ENCODE peak calls at places on chromosomes 7 and 10, in five cellular contexts. T is HCT116, H is H1, K is GM12878, S is K562. I is an unnamed sample.
A peak's percentile ranks its signal among the peaks of the same experiment; 100 is the strongest.

GRCh38 chr10:70296406-70296899 is 12.6 kb upstream of the NPFFR1 start:
- DNase-seq in S (peak; percentile 81), K (no peak), T (peak; percentile 44), H (no peak), I (no peak)

GRCh38 chr7:4006687-4007086 is 675.4 kb upstream of the FOXK1 start:
- DNase-seq in T (no peak), K (no peak), S (no peak), H (no peak), I (no peak)

GRCh38 chr7:149559711-149560110 is 62.1 kb upstream of the ZNF746 start:
- DNase-seq in K (no peak), T (no peak), H (no peak), S (no peak), I (no peak)

GRCh38 chr10:48800283-48800675 is 115.6 kb downstream of the WDFY4 start:
- DNase-seq in H (no peak), S (peak; percentile 16), K (peak; percentile 34), T (no peak), I (no peak)

GRCh38 chr10:110837418-110838120 is 34.2 kb upstream of the PDCD4 start:
- DNase-seq in T (no peak), K (no peak), S (no peak), H (no peak), I (no peak)

GRCh38 chr7:80640841-80641240 is 2.4 kb downstream of the CD36 start:
- DNase-seq in T (no peak), K (no peak), H (no peak), S (no peak), I (no peak)

GRCh38 chr7:98210513-98211220 is 572 bp upstream of the BHLHA15 start:
- DNase-seq in T (no peak), H (peak; percentile 79), S (no peak), K (no peak), I (no peak)

GRCh38 chr10:8055420-8056349 is 1.2 kb downstream of the GATA3 start:
- DNase-seq in S (no peak), K (no peak), T (no peak), H (peak; percentile 74), I (no peak)

GRCh38 chr7:54946271-54946670 is 72.5 kb upstream of the EGFR start:
- DNase-seq in H (no peak), S (no peak), T (no peak), K (no peak), I (peak; percentile 73)

GRCh38 chr7:77538186-77538907 is 1.3 kb downstream of the PTPN12 start:
- DNase-seq in T (peak; percentile 90), S (peak; percentile 90), H (peak; percentile 70), K (no peak), I (peak; percentile 90)

GRCh38 chr10:123795196-123795780 is 96.3 kb downstream of the CPXM2 start:
- DNase-seq in K (no peak), T (no peak), H (peak; percentile 16), S (no peak), I (no peak)

GRCh38 chr7:130752424-130752823 is 18.4 kb upstream of the KLF14 start:
- DNase-seq in S (no peak), K (no peak), H (no peak), T (no peak), I (no peak)

GRCh38 chr7:139060838-139061237 is 25.0 kb upstream of the ZC3HAV1L start:
- DNase-seq in H (no peak), S (no peak), T (no peak), K (no peak), I (no peak)

GRCh38 chr7:11835260-11835659 is 3.3 kb upstream of the THSD7A start:
- DNase-seq in K (no peak), S (no peak), T (no peak), H (no peak), I (peak; percentile 31)

GRCh38 chr7:151472644-151473380 is 32.9 kb upstream of the CRYGN start:
- DNase-seq in S (no peak), K (peak; percentile 83), H (no peak), T (no peak), I (no peak)

GRCh38 chr10:19824397-19825342 is 8.4 kb downstream of the PLXDC2 start:
- DNase-seq in S (no peak), H (no peak), K (no peak), T (no peak), I (no peak)

DNA sequence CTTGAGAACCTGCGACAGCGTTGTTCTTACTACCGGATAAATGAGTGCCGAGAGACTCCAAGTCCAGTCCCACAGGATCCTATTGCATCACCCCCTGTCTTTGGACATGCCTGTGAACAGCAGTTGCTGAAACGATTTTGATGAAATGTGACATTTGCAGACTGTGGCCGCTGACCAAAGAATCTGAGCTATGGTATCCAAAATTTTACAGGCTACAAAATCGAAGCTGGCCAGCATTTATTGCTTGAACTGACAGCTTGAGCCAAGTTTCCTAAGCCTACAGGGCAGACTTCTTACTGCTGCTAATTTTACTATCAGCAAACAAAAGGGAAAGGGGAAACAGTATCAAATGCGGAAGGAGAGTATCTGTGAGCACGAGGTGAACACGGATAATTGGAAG is 12.1 kb upstream of the NPVF start:
- DNase-seq in K (no peak), T (no peak), S (no peak), H (no peak), I (no peak)
- TF ChIP-seq JUND in K (no peak), T (no peak), S (no peak), H (no peak), I (no peak)

GRCh38 chr10:130466271-130466997 is 330.2 kb downstream of the GLRX3 start:
- DNase-seq in H (peak; percentile 7), K (no peak), S (no peak), T (no peak), I (no peak)

GRCh38 chr10:130471486-130471885 is 335.3 kb downstream of the GLRX3 start:
- DNase-seq in S (no peak), H (no peak), K (no peak), T (no peak), I (no peak)

GRCh38 chr10:130472236-130472635 is 336.0 kb downstream of the GLRX3 start:
- DNase-seq in T (no peak), H (no peak), S (no peak), K (no peak), I (no peak)

GRCh38 chr10:130470286-130470685 is 334.1 kb downstream of the GLRX3 start:
- DNase-seq in S (no peak), K (no peak), H (no peak), T (no peak), I (no peak)

DNA sequence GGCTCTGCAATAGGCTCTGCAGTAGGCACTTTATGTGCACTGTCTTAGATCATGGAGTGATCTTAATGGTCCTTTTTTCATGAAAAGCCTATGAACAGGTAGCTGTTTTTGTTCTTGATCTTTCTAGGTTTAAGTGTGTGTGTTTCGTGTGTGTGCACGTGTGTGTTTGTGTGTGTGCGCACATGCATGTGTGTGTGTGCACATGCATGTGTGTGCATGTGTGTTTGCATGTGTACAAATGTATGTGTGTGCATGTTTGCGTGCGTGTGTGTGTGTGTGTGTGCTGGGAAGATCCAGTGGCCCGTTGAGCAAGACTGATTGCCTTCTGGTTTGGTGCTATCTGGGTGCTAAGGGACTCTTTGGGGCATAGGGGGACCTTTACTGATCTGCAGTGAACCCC is 334.8 kb downstream of the GLRX3 start:
- DNase-seq in H (no peak), T (no peak), S (no peak), K (no peak), I (no peak)
- TF ChIP-seq JUND in H (no peak), T (no peak), S (no peak), K (no peak), I (no peak)

DNA sequence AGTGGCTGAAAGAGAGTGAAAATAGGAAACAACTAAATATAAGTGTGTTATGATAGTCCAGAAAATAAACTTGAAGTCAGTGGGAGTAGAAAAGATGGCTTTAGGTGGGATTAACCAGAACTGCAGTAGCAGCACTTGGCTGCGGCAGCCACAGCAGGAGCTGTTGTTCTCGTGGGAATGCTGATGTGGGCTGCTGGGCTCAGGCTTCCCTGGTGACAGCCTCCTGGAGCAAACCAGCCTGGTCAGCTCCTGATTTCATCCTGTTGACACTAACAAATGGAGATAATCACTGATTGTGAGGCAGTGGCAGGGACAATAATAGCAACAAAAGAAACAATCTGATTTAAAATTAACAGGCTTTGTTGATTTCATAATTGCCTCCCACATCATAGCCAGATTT is 134.2 kb downstream of the CCNY start:
- DNase-seq in H (no peak), T (no peak), K (no peak), S (no peak), I (no peak)
- TF ChIP-seq JUND in H (no peak), T (no peak), K (no peak), S (no peak), I (no peak)

DNA sequence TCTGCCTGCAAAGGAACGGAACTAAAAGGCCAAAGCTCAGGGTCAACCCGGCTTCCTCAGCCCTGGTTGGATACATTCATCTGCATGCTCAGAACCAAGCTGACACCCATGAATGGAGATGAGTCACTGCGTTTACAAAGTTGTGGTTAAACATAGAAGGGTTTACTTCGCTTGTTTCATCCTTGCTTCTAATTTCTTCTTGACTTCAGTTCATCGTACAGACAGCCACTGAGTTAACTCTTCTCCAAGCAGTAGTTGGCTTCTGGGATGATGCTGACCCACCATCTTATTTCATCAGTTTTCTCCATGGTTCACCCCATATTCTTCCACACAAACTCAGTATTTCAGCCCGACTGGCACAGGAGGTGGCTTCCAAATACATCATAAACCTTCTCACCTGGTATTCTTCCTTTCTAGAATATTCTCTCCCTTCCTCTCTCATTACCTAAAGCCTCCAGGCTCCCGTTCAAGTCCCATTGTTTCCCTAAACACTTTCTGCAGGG is 166.3 kb upstream of the RNF32 start:
- DNase-seq in T (no peak), H (no peak), K (peak; percentile 19), S (no peak), I (no peak)
- TF ChIP-seq JUND in T (no peak), H (no peak), K (no peak), S (no peak), I (no peak)

GRCh38 chr10:89235073-89235798 is 16.3 kb downstream of the LIPA start:
- DNase-seq in S (no peak), K (no peak), H (no peak), T (no peak), I (peak; percentile 35)
- TF ChIP-seq JUND in S (no peak), K (no peak), H (no peak), T (no peak), I (no peak)

GRCh38 chr7:95493247-95493646 is 7.5 kb downstream of the ASB4 start:
- DNase-seq in K (no peak), S (no peak), T (no peak), H (no peak), I (no peak)
- TF ChIP-seq JUND in K (no peak), S (no peak), T (no peak), H (no peak), I (no peak)

DNA sequence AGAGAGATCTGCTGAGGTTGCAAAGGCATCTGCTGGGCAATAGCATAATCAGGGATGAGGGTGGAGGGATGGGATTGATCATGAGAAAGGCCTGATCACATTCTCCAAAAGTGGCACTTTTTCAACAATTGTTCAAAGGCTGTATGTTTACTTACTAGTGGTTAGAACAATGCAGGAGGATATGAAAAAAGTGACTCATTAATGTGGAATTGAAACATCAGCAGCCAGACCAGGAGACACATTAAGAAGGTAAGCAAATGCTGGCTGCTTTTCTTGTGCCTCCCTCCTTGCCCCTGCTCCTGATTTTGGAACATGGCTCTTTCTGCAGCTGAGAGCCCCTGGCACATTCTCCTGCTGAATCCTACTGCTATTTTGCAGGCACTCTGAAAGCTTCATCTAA is 63.5 kb downstream of the FAM204A start:
- DNase-seq in T (no peak), K (no peak), S (no peak), H (no peak), I (no peak)
- TF ChIP-seq JUND in T (no peak), K (no peak), S (no peak), H (no peak), I (no peak)

I was measured in T47D.